ENCODE peak calls at places on chromosomes 2 and 18, in four cellular contexts. Q, D, K and M are unnamed samples.

GRCh38 chr2:191666733-191667132 is 11.2 kb upstream of the NABP1 start:
- DNase-seq in Q (no peak), K (no peak), D (no peak), M (no peak)

GRCh38 chr18:69992776-69993175 is 45.1 kb upstream of the CD226 start:
- DNase-seq in Q (peak), K (no peak), D (no peak), M (no peak)

GRCh38 chr2:96108578-96109561 is 7.5 kb downstream of the ADRA2B start:
- DNase-seq in D (no peak), K (no peak), Q (no peak), M (peak)

GRCh38 chr18:40407913-40408312 is 1547.1 kb upstream of the PIK3C3 start:
- DNase-seq in K (no peak), Q (no peak), D (no peak), M (no peak)

GRCh38 chr2:69790601-69790959 is 38.9 kb upstream of the GMCL1 start:
- DNase-seq in Q (no peak), D (no peak), K (no peak), M (no peak)

GRCh38 chr2:88036162-88036561 is 19.4 kb downstream of the KRCC1 start:
- DNase-seq in D (no peak), K (no peak), Q (no peak), M (no peak)

GRCh38 chr2:160694631-160695030 is 201.0 kb upstream of the RBMS1 start:
- DNase-seq in Q (no peak), D (no peak), K (no peak), M (peak)

GRCh38 chr2:164430166-164430783 is 191.0 kb downstream of the GRB14 start:
- DNase-seq in K (peak), Q (peak), D (peak), M (peak)

GRCh38 chr2:219707496-219708285 is 80.3 kb downstream of the SLC4A3 start:
- DNase-seq in K (no peak), D (no peak), Q (no peak), M (no peak)

GRCh38 chr18:267688-268552 is at the start of gene THOC1:
- DNase-seq in K (peak), D (peak), Q (peak), M (peak)

GRCh38 chr2:235378261-235378660 is 115.6 kb upstream of the AGAP1 start:
- DNase-seq in Q (peak), D (no peak), K (no peak), M (peak)

GRCh38 chr2:240451108-240451611 is 15.7 kb downstream of the GPC1 start:
- DNase-seq in Q (no peak), D (no peak), K (no peak), M (no peak)

GRCh38 chr18:24488824-24489493 is 28.5 kb downstream of the HRH4 start:
- DNase-seq in Q (peak), D (no peak), K (no peak), M (no peak)

GRCh38 chr2:153871231-153872221 is at the start of gene GALNT13:
- DNase-seq in K (peak), Q (no peak), D (peak), M (peak)

GRCh38 chr18:49531678-49532153 is 30.1 kb upstream of the LIPG start:
- DNase-seq in D (no peak), Q (no peak), K (no peak), M (no peak)

GRCh38 chr2:2187196-2187595 is 143.9 kb downstream of the MYT1L start:
- DNase-seq in K (no peak), Q (no peak), D (peak), M (no peak)

GRCh38 chr2:64615206-64615763 is 38.4 kb downstream of the SERTAD2 start:
- DNase-seq in D (no peak), Q (no peak), K (no peak), M (no peak)

GRCh38 chr18:36185157-36185556 is 2.1 kb upstream of the MOCOS start:
- DNase-seq in K (no peak), Q (no peak), D (no peak), M (no peak)

GRCh38 chr2:5125017-5125730 is 567.0 kb upstream of the SOX11 start:
- DNase-seq in Q (no peak), D (no peak), K (no peak), M (no peak)

GRCh38 chr18:48657446-48658120 is 118.8 kb downstream of the CTIF start:
- DNase-seq in Q (no peak), K (no peak), D (no peak), M (no peak)

GRCh38 chr18:37574113-37574512 is 8.5 kb upstream of the CELF4 start:
- DNase-seq in Q (no peak), K (no peak), D (no peak), M (no peak)

GRCh38 chr18:28359177-28359576 is 182.2 kb upstream of the CDH2 start:
- DNase-seq in K (no peak), D (no peak), Q (no peak), M (no peak)

GRCh38 chr18:28781616-28782362 is 604.9 kb upstream of the CDH2 start:
- DNase-seq in D (no peak), Q (no peak), K (no peak), M (no peak)

GRCh38 chr2:105879106-105879797 is 134.5 kb downstream of the NCK2 start:
- DNase-seq in D (no peak), Q (no peak), K (no peak), M (peak)

GRCh38 chr2:231765496-231765929 is 15.6 kb downstream of the PDE6D start:
- DNase-seq in K (no peak), Q (no peak), D (no peak), M (no peak)

GRCh38 chr2:120358734-120359465 is 13.0 kb downstream of the INHBB start:
- DNase-seq in K (no peak), D (no peak), Q (no peak), M (no peak)

GRCh38 chr18:70293166-70293565 is 4.3 kb downstream of the SOCS6 start:
- DNase-seq in Q (peak), D (no peak), K (no peak), M (peak)

GRCh38 chr18:58026857-58027256 is 17.2 kb upstream of the NEDD4L start:
- DNase-seq in Q (no peak), D (no peak), K (no peak), M (no peak)

GRCh38 chr2:43009448-43009847 is 217.0 kb downstream of the ZFP36L2 start:
- DNase-seq in Q (no peak), K (peak), D (no peak), M (no peak)

GRCh38 chr18:23784811-23785245 is 95.6 kb downstream of the LAMA3 start:
- DNase-seq in Q (peak), D (no peak), K (no peak), M (no peak)

GRCh38 chr2:217953011-217953481 is 49.7 kb downstream of the TNS1 start:
- DNase-seq in K (no peak), Q (no peak), D (no peak), M (peak)

GRCh38 chr18:62938451-62938850 is 223.1 kb downstream of the PHLPP1 start:
- DNase-seq in D (no peak), Q (no peak), K (no peak), M (no peak)

GRCh38 chr2:58182527-58182926 is 58.6 kb downstream of the FANCL start:
- DNase-seq in D (no peak), Q (no peak), K (no peak), M (no peak)